ENCODE peak calls at places on chromosomes 13 and 19, in four cellular contexts. One of them, this sample, is unnamed.

GRCh38 chr19:17468302-17469091 is 1.8 kb upstream of the SLC27A1 start:
- DNase-seq in endothelial cell: no peak
- DNase-seq in LNCaP clone FGC: no peak
- DNase-seq in cardiac fibroblast: no peak
- DNase-seq in this sample: no peak

GRCh38 chr19:55605637-55606470 is at the start of gene ZNF865:
- DNase-seq in endothelial cell: peak
- DNase-seq in LNCaP clone FGC: peak
- DNase-seq in cardiac fibroblast: peak
- DNase-seq in this sample: peak

GRCh38 chr13:108700421-108701170 is 71.2 kb downstream of the MYO16 start:
- DNase-seq in endothelial cell: no peak
- DNase-seq in cardiac fibroblast: peak
- DNase-seq in LNCaP clone FGC: no peak
- DNase-seq in this sample: no peak

GRCh38 chr13:26019881-26020535 is 31.8 kb downstream of the SHISA2 start:
- DNase-seq in LNCaP clone FGC: no peak
- DNase-seq in cardiac fibroblast: peak
- DNase-seq in endothelial cell: no peak
- DNase-seq in this sample: no peak

GRCh38 chr19:14511245-14511625 is 7.0 kb downstream of the DNAJB1 start:
- DNase-seq in LNCaP clone FGC: no peak
- DNase-seq in endothelial cell: no peak
- DNase-seq in cardiac fibroblast: no peak
- DNase-seq in this sample: no peak

GRCh38 chr13:113367020-113367560 is 3.2 kb upstream of the GRTP1 start:
- DNase-seq in cardiac fibroblast: no peak
- DNase-seq in LNCaP clone FGC: no peak
- DNase-seq in endothelial cell: no peak
- DNase-seq in this sample: no peak

GRCh38 chr19:10430505-10431253 is 10.3 kb downstream of the PDE4A start:
- DNase-seq in cardiac fibroblast: peak
- DNase-seq in endothelial cell: no peak
- DNase-seq in LNCaP clone FGC: no peak
- DNase-seq in this sample: no peak

GRCh38 chr19:5478925-5479588 is 23.8 kb downstream of the ZNRF4 start:
- DNase-seq in cardiac fibroblast: no peak
- DNase-seq in endothelial cell: no peak
- DNase-seq in LNCaP clone FGC: no peak
- DNase-seq in this sample: no peak

GRCh38 chr19:49469828-49470614 is 4.0 kb upstream of the FLT3LG start:
- DNase-seq in LNCaP clone FGC: no peak
- DNase-seq in endothelial cell: no peak
- DNase-seq in cardiac fibroblast: no peak
- DNase-seq in this sample: peak

GRCh38 chr19:7633619-7634018 is at the start of gene PCP2:
- DNase-seq in LNCaP clone FGC: no peak
- DNase-seq in endothelial cell: no peak
- DNase-seq in cardiac fibroblast: no peak
- DNase-seq in this sample: no peak

GRCh38 chr13:21032656-21033055 is 28.7 kb downstream of the LATS2 start:
- DNase-seq in cardiac fibroblast: no peak
- DNase-seq in endothelial cell: no peak
- DNase-seq in LNCaP clone FGC: no peak
- DNase-seq in this sample: no peak

GRCh38 chr13:79387853-79388252 is 18.2 kb downstream of the RBM26 start:
- DNase-seq in endothelial cell: no peak
- DNase-seq in cardiac fibroblast: no peak
- DNase-seq in LNCaP clone FGC: no peak
- DNase-seq in this sample: no peak

GRCh38 chr19:8336665-8337064 is 6.4 kb downstream of the KANK3 start:
- DNase-seq in endothelial cell: no peak
- DNase-seq in cardiac fibroblast: no peak
- DNase-seq in LNCaP clone FGC: no peak
- DNase-seq in this sample: no peak

GRCh38 chr19:57105976-57106610 is 13.7 kb upstream of the USP29 start:
- DNase-seq in LNCaP clone FGC: no peak
- DNase-seq in endothelial cell: no peak
- DNase-seq in cardiac fibroblast: no peak
- DNase-seq in this sample: no peak

DNA sequence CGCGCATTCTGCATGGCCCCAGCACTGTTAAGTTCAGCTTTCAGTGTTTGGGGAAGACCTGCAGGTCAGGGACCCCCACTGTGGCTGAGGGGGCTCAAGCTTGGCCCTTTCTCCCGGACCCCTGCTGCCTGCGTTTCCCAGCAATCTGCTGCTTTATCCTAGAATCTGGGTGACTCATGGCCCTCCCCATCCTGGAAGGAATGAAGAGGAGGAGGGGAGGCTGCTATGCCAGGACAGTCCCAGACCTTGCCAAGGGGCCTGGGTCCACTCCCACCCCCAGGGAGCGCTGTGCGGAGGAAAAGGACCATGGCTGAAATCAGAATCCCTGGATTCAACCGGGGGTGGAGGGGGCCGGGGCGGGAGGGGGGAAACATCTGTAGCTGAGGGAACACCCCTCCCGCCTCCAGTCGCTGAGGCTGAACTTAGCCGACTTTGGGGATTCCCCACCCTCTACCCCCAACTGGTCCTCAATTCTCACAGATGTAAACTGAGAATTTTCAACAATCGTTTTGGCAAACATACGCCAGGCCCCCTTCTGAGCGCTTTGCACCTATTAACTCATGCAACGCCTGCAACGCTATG is 20.6 kb downstream of the ZNF114 start:
- DNase-seq in endothelial cell: peak
- DNase-seq in LNCaP clone FGC: no peak
- DNase-seq in cardiac fibroblast: peak
- DNase-seq in this sample: no peak
- TF ChIP-seq CTCF in endothelial cell: no peak
- TF ChIP-seq CTCF in LNCaP clone FGC: no peak
- TF ChIP-seq CTCF in cardiac fibroblast: no peak
- TF ChIP-seq CTCF in this sample: no peak

GRCh38 chr13:91347996-91348905 is 764 bp downstream of the MIR17HG start:
- DNase-seq in LNCaP clone FGC: no peak
- DNase-seq in endothelial cell: peak
- DNase-seq in cardiac fibroblast: peak
- DNase-seq in this sample: peak
- TF ChIP-seq CTCF in LNCaP clone FGC: no peak
- TF ChIP-seq CTCF in endothelial cell: no peak
- TF ChIP-seq CTCF in cardiac fibroblast: no peak
- TF ChIP-seq CTCF in this sample: no peak

DNA sequence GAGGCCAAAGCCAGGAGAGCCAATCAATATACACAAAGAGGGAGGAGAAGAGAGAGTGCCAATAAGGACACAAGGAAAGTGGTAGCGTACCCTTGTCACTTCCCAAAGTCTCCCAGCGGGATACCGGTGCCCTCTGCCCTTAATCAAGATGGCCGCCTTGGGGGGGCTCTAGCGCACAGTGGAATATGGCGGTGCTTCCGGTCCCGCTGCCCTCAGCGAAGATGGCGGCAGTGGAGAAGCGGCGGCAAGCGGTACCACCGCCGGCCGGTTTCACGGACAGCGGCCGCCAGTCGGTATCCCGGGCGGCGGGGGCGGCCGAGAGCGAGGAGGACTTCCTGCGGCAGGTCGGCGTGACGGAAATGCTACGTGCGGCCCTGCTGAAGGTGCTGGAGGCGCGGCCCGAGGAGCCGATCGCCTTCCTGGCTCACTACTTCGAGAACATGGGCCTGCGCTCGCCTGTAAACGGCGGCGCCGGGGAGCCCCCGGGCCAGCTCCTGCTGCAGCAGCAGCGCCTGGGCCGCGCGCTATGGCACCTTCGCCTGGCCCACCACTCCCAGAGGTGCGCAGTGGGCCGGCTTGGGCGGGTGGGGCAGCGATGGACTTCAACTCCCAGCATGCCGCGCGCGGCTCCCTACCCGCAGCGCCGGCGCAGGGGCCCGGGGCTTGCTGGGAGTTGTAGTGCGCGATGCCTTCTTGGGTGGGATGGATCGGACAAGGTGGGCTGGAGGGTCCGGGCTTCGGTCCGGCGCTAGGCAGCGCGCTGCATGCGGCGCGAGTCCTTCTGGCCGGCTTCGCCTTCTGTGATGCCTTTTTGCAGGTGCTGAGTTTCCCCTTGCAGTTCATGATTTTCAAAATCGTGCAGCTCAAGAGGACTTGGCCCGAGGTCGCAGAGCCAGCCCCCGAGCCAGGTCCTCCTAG is at the start of gene TPGS1:
- DNase-seq in LNCaP clone FGC: no peak
- DNase-seq in cardiac fibroblast: peak
- DNase-seq in endothelial cell: peak
- DNase-seq in this sample: peak
- TF ChIP-seq CTCF in LNCaP clone FGC: no peak
- TF ChIP-seq CTCF in cardiac fibroblast: no peak
- TF ChIP-seq CTCF in endothelial cell: peak
- TF ChIP-seq CTCF in this sample: no peak

DNA sequence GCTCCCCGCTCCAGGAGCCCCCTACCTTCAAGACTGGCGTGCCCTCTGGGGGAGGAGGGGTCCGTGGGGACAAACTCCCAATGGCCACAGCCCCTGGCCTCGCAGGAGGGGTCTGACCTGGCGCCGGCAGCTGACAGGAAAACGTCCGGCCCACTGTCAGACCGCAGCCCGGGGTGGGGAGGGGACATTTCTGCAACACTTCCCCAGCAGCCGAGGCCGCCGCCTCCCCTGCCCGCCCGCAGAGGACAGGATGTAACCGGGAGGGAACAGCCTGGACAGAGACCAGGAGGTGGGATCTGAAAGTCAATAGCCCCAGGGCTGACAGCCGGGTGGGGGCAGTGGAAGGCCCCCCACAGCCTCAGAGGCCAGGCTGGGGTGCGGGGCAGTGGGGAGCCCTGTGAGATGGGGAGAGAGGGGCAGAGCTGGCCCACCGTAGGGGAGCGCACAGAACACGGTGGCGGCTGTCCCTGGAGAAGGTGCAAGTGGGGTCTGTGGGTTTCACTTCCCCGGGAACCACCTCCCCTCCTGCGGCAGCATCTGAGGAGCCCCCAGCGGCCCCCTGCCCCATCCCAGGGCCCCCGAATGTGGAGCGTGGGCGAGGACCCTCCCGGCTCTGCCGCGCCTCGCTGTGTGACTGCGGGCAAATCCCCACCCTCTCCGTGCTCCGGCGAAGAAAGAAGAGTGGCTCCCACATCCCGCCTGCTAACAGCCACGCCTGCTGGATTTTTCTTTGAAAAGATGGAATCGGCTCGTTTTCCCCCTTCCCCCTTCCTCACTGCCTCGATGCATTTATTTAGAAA is at the start of gene PEAK3:
- DNase-seq in endothelial cell: peak
- DNase-seq in cardiac fibroblast: peak
- DNase-seq in LNCaP clone FGC: no peak
- DNase-seq in this sample: peak
- TF ChIP-seq CTCF in endothelial cell: no peak
- TF ChIP-seq CTCF in cardiac fibroblast: no peak
- TF ChIP-seq CTCF in LNCaP clone FGC: no peak
- TF ChIP-seq CTCF in this sample: no peak

GRCh38 chr19:4198467-4199126 is 16.1 kb downstream of the ANKRD24 start:
- DNase-seq in cardiac fibroblast: no peak
- DNase-seq in LNCaP clone FGC: no peak
- DNase-seq in endothelial cell: no peak
- DNase-seq in this sample: no peak
- TF ChIP-seq CTCF in cardiac fibroblast: no peak
- TF ChIP-seq CTCF in LNCaP clone FGC: no peak
- TF ChIP-seq CTCF in endothelial cell: no peak
- TF ChIP-seq CTCF in this sample: no peak

DNA sequence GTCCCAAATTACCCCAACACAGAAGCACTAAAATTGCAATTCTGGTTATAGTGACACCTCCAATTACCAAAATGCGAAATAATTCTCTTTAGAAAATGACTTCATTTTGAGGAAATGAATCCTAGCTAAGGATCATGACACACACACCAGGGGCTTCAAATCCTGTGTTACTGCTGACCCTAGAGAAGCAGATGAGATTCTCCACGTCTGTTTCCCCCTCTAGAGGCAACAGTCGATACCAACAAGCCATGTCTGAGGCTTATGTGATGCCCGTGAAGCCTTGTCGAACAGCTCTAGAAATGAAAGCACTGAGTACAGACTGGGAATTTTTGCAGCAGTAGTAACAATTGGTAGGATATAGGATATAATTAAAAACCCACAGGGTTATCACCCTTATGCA is 153.6 kb upstream of the TMTC4 start:
- DNase-seq in cardiac fibroblast: no peak
- DNase-seq in LNCaP clone FGC: no peak
- DNase-seq in endothelial cell: peak
- DNase-seq in this sample: no peak
- TF ChIP-seq CTCF in cardiac fibroblast: no peak
- TF ChIP-seq CTCF in LNCaP clone FGC: peak
- TF ChIP-seq CTCF in endothelial cell: no peak
- TF ChIP-seq CTCF in this sample: no peak

GRCh38 chr13:49220035-49220855 is at the start of gene MLNR:
- DNase-seq in cardiac fibroblast: no peak
- DNase-seq in LNCaP clone FGC: no peak
- DNase-seq in endothelial cell: peak
- DNase-seq in this sample: peak
- TF ChIP-seq CTCF in cardiac fibroblast: no peak
- TF ChIP-seq CTCF in LNCaP clone FGC: no peak
- TF ChIP-seq CTCF in endothelial cell: peak
- TF ChIP-seq CTCF in this sample: no peak

GRCh38 chr19:11453468-11454341 is 18.3 kb downstream of the PRKCSH start:
- DNase-seq in endothelial cell: peak
- DNase-seq in cardiac fibroblast: no peak
- DNase-seq in LNCaP clone FGC: no peak
- DNase-seq in this sample: no peak

GRCh38 chr19:11451327-11451941 is 16.0 kb downstream of the PRKCSH start:
- DNase-seq in LNCaP clone FGC: no peak
- DNase-seq in endothelial cell: no peak
- DNase-seq in cardiac fibroblast: no peak
- DNase-seq in this sample: no peak

GRCh38 chr19:11452814-11453335 is 17.4 kb downstream of the PRKCSH start:
- DNase-seq in LNCaP clone FGC: no peak
- DNase-seq in endothelial cell: no peak
- DNase-seq in cardiac fibroblast: no peak
- DNase-seq in this sample: no peak

GRCh38 chr19:11450570-11451326 is 15.3 kb downstream of the PRKCSH start:
- DNase-seq in LNCaP clone FGC: no peak
- DNase-seq in cardiac fibroblast: no peak
- DNase-seq in endothelial cell: no peak
- DNase-seq in this sample: no peak

DNA sequence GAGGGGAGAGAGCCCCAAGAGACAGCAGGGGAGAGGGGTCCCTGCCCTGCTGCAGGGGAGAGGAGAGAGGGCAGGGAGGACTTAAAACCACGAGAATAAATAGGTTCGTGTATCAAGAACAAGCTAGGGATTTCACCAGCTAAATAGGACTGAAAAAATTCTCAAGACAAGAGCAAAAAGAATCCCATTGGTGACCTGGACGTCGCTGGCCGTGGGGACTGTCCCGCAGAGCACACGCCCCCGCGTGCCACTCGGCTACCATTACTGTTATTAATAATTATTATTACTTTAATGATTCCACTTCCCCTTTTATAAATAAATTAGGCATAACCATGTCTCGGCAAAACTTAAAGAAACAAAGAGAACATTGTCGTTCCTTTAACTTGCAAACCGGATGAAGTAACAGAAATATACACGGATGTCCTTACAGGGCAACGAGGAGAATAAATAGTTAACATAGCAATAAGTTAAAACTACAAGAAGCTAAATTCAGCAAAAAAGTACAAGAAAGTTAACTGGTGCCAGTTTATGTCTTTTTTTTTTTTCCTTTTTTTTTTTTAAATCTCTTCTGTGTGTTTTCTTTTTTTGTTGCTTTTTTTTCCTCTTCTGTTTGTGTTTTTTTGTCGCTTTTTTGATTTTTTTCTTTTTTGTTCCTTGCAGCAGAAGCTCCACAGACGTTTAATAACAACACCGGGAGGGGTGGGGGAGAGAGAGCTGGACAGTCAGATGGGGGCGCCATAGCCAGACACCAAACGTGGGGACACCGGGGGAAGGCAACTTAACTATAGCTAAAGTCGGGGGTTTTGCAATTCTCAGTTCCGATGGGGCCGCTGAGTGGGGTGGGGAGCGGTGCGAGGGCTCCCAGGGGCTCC is 16.7 kb downstream of the PRKCSH start:
- DNase-seq in cardiac fibroblast: no peak
- DNase-seq in LNCaP clone FGC: no peak
- DNase-seq in endothelial cell: no peak
- DNase-seq in this sample: no peak
- TF ChIP-seq CTCF in cardiac fibroblast: no peak
- TF ChIP-seq CTCF in LNCaP clone FGC: no peak
- TF ChIP-seq CTCF in endothelial cell: no peak
- TF ChIP-seq CTCF in this sample: no peak

This sample was measured in activated B cell treated with CpG ODN at 0.5 μM for 24 hours.